ENCODE peak calls at places on chromosomes 2 and 18, in six cellular contexts. H is HepG2, R is H1, Q is K562, B is GM12892, S is GM12878. K is an unnamed sample.

GRCh38 chr2:239275871-239276812 is 124.7 kb downstream of the HDAC4 start:
- DNase-seq in H (no peak), R (no peak), B (no peak), Q (peak), S (no peak), K (no peak)

GRCh38 chr18:36613069-36613468 is 215.7 kb downstream of the TPGS2 start:
- DNase-seq in R (no peak), Q (no peak), S (no peak), H (no peak), B (no peak), K (no peak)

GRCh38 chr2:16973586-16974274 is 308.1 kb upstream of the CYRIA start:
- DNase-seq in H (no peak), R (no peak), B (no peak), Q (no peak), S (no peak), K (no peak)

GRCh38 chr18:25289040-25289631 is 62.8 kb downstream of the ZNF521 start:
- DNase-seq in R (no peak), Q (no peak), B (no peak), S (no peak), H (no peak), K (no peak)

GRCh38 chr2:233832869-233833812 is 21.2 kb downstream of the HJURP start:
- DNase-seq in B (no peak), H (peak), R (peak), S (no peak), Q (no peak), K (no peak)

GRCh38 chr2:100130595-100131391 is 11.6 kb downstream of the AFF3 start:
- DNase-seq in Q (no peak), H (no peak), B (no peak), R (no peak), S (no peak), K (no peak)

GRCh38 chr2:84686783-84687442 is 170.6 kb downstream of the DNAH6 start:
- DNase-seq in H (peak), Q (no peak), R (no peak), B (no peak), S (no peak), K (no peak)

GRCh38 chr2:222572761-222573174 is 83.1 kb downstream of the FARSB start:
- DNase-seq in B (no peak), R (no peak), H (peak), S (no peak), Q (no peak), K (no peak)

GRCh38 chr2:67103161-67103560 is 294.0 kb upstream of the ETAA1 start:
- DNase-seq in S (no peak), B (no peak), Q (no peak), R (no peak), H (no peak), K (no peak)

GRCh38 chr2:218311543-218311884 is 19.2 kb upstream of the TMBIM1 start:
- DNase-seq in S (no peak), R (no peak), B (no peak), H (no peak), Q (no peak), K (no peak)

GRCh38 chr2:20501974-20502373 is 55.1 kb downstream of the RHOB start:
- DNase-seq in R (no peak), S (no peak), Q (no peak), B (no peak), H (no peak), K (no peak)

GRCh38 chr18:55402731-55403405 is 185.1 kb downstream of the TCF4 start:
- DNase-seq in R (no peak), B (no peak), S (no peak), Q (no peak), H (no peak), K (no peak)

GRCh38 chr18:45019469-45019868 is 338.8 kb downstream of the SETBP1 start:
- DNase-seq in R (no peak), S (no peak), Q (no peak), H (no peak), B (no peak), K (no peak)

GRCh38 chr2:128386066-128386465 is 67.4 kb upstream of the HS6ST1 start:
- DNase-seq in B (no peak), Q (no peak), R (no peak), S (no peak), H (no peak), K (no peak)

GRCh38 chr2:46073540-46074018 is 223.6 kb upstream of the EPAS1 start:
- DNase-seq in Q (no peak), H (peak), S (no peak), R (no peak), B (no peak), K (no peak)

GRCh38 chr2:11773747-11774536 is 27.5 kb downstream of the LPIN1 start:
- DNase-seq in H (no peak), S (no peak), Q (no peak), R (no peak), B (no peak), K (no peak)

GRCh38 chr2:109173311-109174171 is 44.5 kb downstream of the SH3RF3 start:
- DNase-seq in H (no peak), R (no peak), B (no peak), S (no peak), Q (no peak), K (no peak)
- TF ChIP-seq TAF1 in H (no peak), R (no peak), B (no peak), S (no peak), Q (no peak), K (no peak)

GRCh38 chr2:47159627-47160026 is 4.5 kb upstream of the STPG4 start:
- DNase-seq in R (no peak), H (no peak), Q (no peak), B (no peak), S (no peak), K (no peak)
- TF ChIP-seq POLR2A in R (peak), H (peak), Q (no peak), B (peak), S (peak), K (peak)

DNA sequence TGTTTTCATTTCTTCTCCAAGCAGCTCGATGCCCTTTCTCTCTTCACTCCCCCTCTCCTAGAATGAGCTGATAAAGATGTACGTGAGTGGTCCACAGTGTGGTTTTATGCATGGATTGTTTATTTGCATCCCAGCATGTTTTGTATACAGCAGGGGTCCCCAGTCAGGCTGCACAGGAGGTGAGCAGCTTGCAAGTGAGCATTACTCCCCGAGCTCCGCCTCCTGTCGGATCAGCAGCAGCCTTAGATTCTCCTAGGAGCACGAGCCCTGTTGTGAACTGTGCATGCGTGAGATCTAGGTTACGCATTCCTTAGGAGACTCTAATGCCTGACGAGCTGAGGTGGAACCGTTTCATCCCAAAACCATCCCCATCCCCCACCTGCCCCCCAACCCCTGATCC is 262.6 kb downstream of the AGAP1 start:
- DNase-seq in S (no peak), B (no peak), Q (no peak), R (no peak), H (no peak), K (no peak)
- TF ChIP-seq TAF1 in S (no peak), B (no peak), Q (no peak), R (no peak), H (no peak), K (no peak)

GRCh38 chr2:9203876-9204275 is 2.7 kb upstream of the ASAP2 start:
- DNase-seq in R (no peak), Q (no peak), B (no peak), S (no peak), H (no peak), K (no peak)
- TF ChIP-seq POLR2A in R (no peak), Q (no peak), B (no peak), S (no peak), H (no peak), K (no peak)

DNA sequence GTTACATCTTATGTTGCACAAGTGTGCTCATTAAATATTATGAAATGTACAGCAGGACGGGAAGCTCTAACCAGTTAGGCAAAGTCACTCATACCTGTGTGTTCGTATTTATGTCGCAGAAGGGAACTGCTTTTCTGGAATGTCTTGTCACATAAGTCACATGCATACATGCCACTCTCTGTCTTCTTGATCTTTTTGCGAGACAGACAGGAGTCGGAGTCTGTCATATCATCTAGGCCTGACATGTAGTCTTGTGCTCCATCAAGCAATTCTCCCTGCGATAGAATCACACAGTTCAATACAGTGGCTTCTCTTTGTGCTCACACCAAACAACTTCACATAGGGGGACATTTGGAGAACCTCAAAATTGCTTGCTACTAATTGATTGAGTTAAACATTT is 123.6 kb downstream of the ZEB2 start:
- DNase-seq in Q (no peak), S (no peak), B (no peak), R (no peak), H (no peak), K (no peak)
- TF ChIP-seq TAF1 in Q (no peak), S (no peak), B (no peak), R (no peak), H (no peak), K (no peak)

DNA sequence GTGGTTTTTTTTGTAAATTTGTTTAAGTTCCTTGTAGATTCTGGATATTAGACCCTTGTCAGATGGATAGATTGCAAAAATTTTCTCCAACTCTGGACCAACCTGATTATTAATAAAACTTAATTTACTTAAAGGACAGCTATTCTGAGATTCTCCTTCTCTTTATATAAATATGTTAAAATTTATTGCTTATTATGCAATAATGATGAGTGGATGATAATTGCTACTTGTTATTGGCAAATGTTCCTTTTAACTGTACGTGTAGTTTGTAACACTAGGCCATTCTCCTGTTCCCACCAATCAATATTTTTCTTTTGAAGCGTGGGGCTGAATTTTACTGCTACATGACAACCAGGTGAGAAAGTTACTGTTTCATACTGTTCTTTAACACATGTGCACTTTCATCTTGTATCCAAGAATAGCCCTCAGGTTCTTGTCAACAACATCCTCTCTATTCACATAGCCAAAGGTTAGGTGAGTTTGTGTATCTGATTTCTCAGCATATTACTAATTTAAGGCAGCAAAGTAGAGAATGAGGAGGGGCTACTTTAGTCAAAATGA is 16.6 kb upstream of the STK17B start:
- DNase-seq in S (no peak), Q (no peak), B (no peak), R (no peak), H (no peak), K (no peak)
- TF ChIP-seq POLR2A in S (no peak), Q (no peak), B (no peak), R (no peak), H (no peak), K (no peak)